ENCODE peak calls at places on chromosomes 1 and 21, in ten cellular contexts. O, A, J, H, C, E, V, I, W and T are unnamed samples.

GRCh38 chr1:30485072-30485471 is 238.3 kb downstream of the MATN1 start:
- DNase-seq in O (no peak), A (no peak), J (no peak), H (no peak), C (no peak), E (no peak), V (no peak), I (no peak), W (no peak), T (no peak)

GRCh38 chr1:159068877-159069276 is 7.7 kb downstream of the AIM2 start:
- DNase-seq in O (no peak), A (peak; percentile 73), J (no peak), H (peak; percentile 80), C (peak; percentile 71), E (no peak), V (peak; percentile 28), I (no peak), W (peak; percentile 64), T (no peak)

GRCh38 chr1:237004116-237004515 is at the start of gene MT1HL1:
- DNase-seq in O (no peak), A (no peak), J (no peak), H (no peak), C (no peak), E (no peak), V (no peak), I (no peak), W (no peak), T (no peak)

GRCh38 chr1:153288634-153289275 is 24.0 kb downstream of the PGLYRP3 start:
- DNase-seq in O (no peak), A (peak; percentile 95), J (no peak), H (no peak), C (no peak), E (no peak), V (no peak), I (no peak), W (peak; percentile 31), T (peak; percentile 23)

GRCh38 chr1:90838720-90839119 is 121.6 kb upstream of the BARHL2 start:
- DNase-seq in O (no peak), A (no peak), J (no peak), H (no peak), C (no peak), E (no peak), V (no peak), I (no peak), W (no peak), T (no peak)

GRCh38 chr1:156816561-156817328 is at the start of gene SH2D2A:
- DNase-seq in O (peak; percentile 71), A (peak; percentile 87), J (peak; percentile 67), H (peak; percentile 74), C (peak; percentile 65), E (peak; percentile 40), V (no peak), I (no peak), W (peak; percentile 81), T (peak; percentile 90)

GRCh38 chr1:25989860-25990650 is 7.8 kb downstream of the PAFAH2 start:
- DNase-seq in O (no peak), A (no peak), J (no peak), H (peak; percentile 12), C (no peak), E (no peak), V (no peak), I (no peak), W (no peak), T (no peak)

GRCh38 chr1:60133848-60134247 is 60.3 kb upstream of the C1orf87 start:
- DNase-seq in O (no peak), A (no peak), J (no peak), H (peak; percentile 61), C (peak; percentile 59), E (no peak), V (peak; percentile 86), I (no peak), W (no peak), T (no peak)

GRCh38 chr1:111843177-111843576 is 87.5 kb downstream of the DDX20 start:
- DNase-seq in O (no peak), A (no peak), J (no peak), H (no peak), C (no peak), E (no peak), V (no peak), I (no peak), W (no peak), T (no peak)

GRCh38 chr1:211920602-211921226 is 90.2 kb upstream of the LPGAT1 start:
- DNase-seq in O (no peak), A (no peak), J (no peak), H (no peak), C (peak; percentile 30), E (no peak), V (no peak), I (peak; percentile 72), W (no peak), T (no peak)

GRCh38 chr21:42862774-42863503 is 16.4 kb downstream of the WDR4 start:
- DNase-seq in O (no peak), A (peak; percentile 68), J (no peak), H (no peak), C (no peak), E (no peak), V (no peak), I (no peak), W (no peak), T (no peak)

GRCh38 chr1:77649127-77649526 is 33.3 kb downstream of the ZZZ3 start:
- DNase-seq in O (no peak), A (no peak), J (no peak), H (no peak), C (no peak), E (no peak), V (no peak), I (no peak), W (no peak), T (no peak)
- H3K4me3 ChIP-seq in O (no peak overlapping the region), A (no peak overlapping the region), J (no peak overlapping the region), H (no peak overlapping the region), C (no peak overlapping the region), E (no peak overlapping the region), V (no peak overlapping the region), I (no peak overlapping the region), W (no peak overlapping the region), T (no peak overlapping the region)

GRCh38 chr1:33735624-33736023 is 128.3 kb upstream of the HMGB4 start:
- DNase-seq in O (no peak), A (no peak), J (no peak), H (peak; percentile 6), C (no peak), E (no peak), V (peak; percentile 32), I (no peak), W (no peak), T (no peak)
- TF ChIP-seq CTCF in O (no peak), A (no peak), J (peak; percentile 21), H (peak; percentile 13), C (no peak), E (peak; percentile 15), V (peak; percentile 21), I (peak; percentile 20), W (no peak), T (no peak)

GRCh38 chr21:36306872-36307534 is 13.0 kb upstream of the MORC3 start:
- DNase-seq in O (no peak), A (no peak), J (no peak), H (no peak), C (no peak), E (no peak), V (no peak), I (no peak), W (no peak), T (no peak)

DNA sequence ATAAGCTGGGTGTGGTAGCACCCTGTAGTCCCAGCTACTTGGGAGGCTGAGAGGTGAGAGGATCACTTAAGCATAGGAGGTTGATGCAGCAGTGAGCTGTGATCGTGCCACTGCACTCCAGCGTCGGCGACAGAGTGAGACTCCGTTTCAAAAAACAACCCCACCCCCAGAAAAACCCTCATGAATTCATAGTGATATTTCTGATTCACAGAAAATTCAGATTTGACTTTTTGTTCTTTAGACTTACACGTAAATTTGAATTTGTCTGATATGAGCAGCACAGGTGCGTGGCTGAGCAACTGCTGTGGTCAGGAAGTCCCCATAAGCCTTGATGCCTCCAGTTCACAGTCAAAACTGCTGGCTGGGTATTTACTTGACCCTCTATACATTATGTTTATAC is 10.0 kb upstream of the MORC3 start:
- DNase-seq in O (peak; percentile 66), A (no peak), J (no peak), H (no peak), C (no peak), E (no peak), V (no peak), I (no peak), W (no peak), T (peak; percentile 89)
- H3K4me3 ChIP-seq in O (no peak overlapping the region), A (no peak overlapping the region), J (no peak overlapping the region), H (no peak overlapping the region), C (no peak overlapping the region), E (no peak overlapping the region), V (no peak overlapping the region), I (no peak overlapping the region), W (no peak overlapping the region), T (no peak overlapping the region)

GRCh38 chr1:150696151-150696550 is 803 bp downstream of the GOLPH3L start:
- DNase-seq in O (no peak), A (peak; percentile 30), J (no peak), H (no peak), C (no peak), E (no peak), V (no peak), I (no peak), W (peak; percentile 11), T (no peak)

GRCh38 chr1:150695561-150695960 is 1.4 kb downstream of the GOLPH3L start:
- DNase-seq in O (no peak), A (peak; percentile 62), J (no peak), H (peak; percentile 18), C (no peak), E (no peak), V (no peak), I (no peak), W (no peak), T (no peak)

GRCh38 chr1:150692720-150693119 is 4.2 kb downstream of the GOLPH3L start:
- DNase-seq in O (no peak), A (peak; percentile 7), J (no peak), H (no peak), C (no peak), E (no peak), V (no peak), I (no peak), W (no peak), T (no peak)

GRCh38 chr1:150696590-150696989 is 364 bp downstream of the GOLPH3L start:
- DNase-seq in O (no peak), A (peak; percentile 24), J (no peak), H (no peak), C (no peak), E (no peak), V (no peak), I (no peak), W (peak; percentile 32), T (no peak)

DNA sequence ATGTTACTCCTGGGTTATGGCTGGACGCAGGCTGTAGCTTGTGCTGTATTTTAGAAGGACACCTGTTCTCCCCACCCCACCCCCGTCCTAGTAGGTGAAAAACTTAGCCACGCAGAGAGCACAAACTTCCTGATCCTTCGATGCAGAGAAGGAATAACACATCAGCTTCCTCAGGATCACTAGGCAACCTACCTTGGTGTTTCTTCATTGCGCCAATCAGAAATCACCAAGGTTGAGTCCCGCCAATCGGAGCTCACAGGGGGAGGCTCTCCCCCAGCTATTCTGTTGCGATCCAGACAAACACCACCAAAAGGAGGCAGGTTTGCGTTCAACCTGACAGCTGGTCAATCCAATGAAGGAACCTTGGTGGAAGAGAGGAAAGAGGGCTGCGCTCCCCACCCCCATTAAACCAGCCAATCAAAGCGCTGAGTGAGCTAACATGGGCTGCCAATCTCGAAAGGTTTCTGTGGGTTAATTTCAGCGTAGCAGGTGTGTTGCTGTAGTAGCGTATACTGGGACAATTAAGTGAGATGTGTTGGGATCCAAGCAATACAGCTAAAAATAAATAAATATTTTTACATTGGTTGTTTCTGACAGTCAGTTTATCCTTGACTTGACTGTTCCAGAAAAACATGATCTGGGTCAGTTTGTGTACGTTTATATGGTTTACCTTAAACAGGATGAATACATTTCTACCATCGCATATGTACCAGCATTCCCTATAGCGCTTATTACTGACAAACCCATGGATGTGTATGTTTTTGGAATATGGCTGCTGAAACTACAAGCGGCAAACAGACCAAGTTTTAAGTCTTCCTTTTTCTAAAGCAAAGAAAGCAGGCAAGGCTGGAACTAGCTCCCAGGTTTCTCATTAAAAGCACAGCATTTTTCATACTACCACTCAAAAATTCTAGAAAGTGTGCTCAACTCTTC is at the start of gene GOLPH3L:
- DNase-seq in O (peak; percentile 84), A (peak; percentile 100), J (peak; percentile 89), H (peak; percentile 99), C (peak; percentile 99), E (peak; percentile 96), V (peak; percentile 99), I (peak; percentile 92), W (peak; percentile 98), T (peak; percentile 98)
- TF ChIP-seq CTCF in O (no peak), A (peak; percentile 34), J (peak; percentile 18), H (peak; percentile 38), C (peak; percentile 42), E (no peak), V (peak; percentile 10), I (no peak), W (no peak), T (peak; percentile 5)